ENCODE peak calls at places on chromosomes 6 and 20, in four cellular contexts. H is H9, E is mesendoderm, P is H1. W is an unnamed sample.

GRCh38 chr6:111445786-111446395 is 37.1 kb downstream of the REV3L start:
- DNase-seq in H (no peak), E (no peak), P (no peak), W (no peak)

GRCh38 chr6:33199687-33200233 is 705 bp downstream of the RXRB start:
- DNase-seq in H (peak), E (peak), P (peak), W (peak)

GRCh38 chr6:116801971-116802370 is 26.9 kb downstream of the GPRC6A start:
- DNase-seq in H (no peak), E (no peak), P (no peak), W (no peak)

GRCh38 chr6:166296035-166296883 is 11.9 kb downstream of the PRR18 start:
- DNase-seq in H (no peak), E (no peak), P (no peak), W (no peak)

GRCh38 chr6:151664390-151664789 is 143.1 kb upstream of the ESR1 start:
- DNase-seq in H (no peak), E (no peak), P (no peak), W (no peak)

GRCh38 chr20:23225407-23226060 is 125.1 kb upstream of the NXT1 start:
- DNase-seq in H (no peak), E (peak), P (no peak), W (peak)

GRCh38 chr6:152587473-152587872 is 49.7 kb downstream of the SYNE1 start:
- DNase-seq in H (no peak), E (no peak), P (no peak), W (no peak)

GRCh38 chr20:18057106-18057993 is at the start of gene OVOL2:
- DNase-seq in H (peak), E (peak), P (no peak), W (no peak)

GRCh38 chr20:52448513-52448912 is 256.9 kb upstream of the ZFP64 start:
- DNase-seq in H (no peak), E (no peak), P (no peak), W (no peak)

GRCh38 chr6:13427838-13428527 is 59.4 kb downstream of the GFOD1 start:
- DNase-seq in H (peak), E (peak), P (no peak), W (no peak)

GRCh38 chr6:158605266-158605878 is 39.2 kb downstream of the DYNLT1 start:
- DNase-seq in H (peak), E (peak), P (peak), W (peak)

GRCh38 chr20:16781496-16781895 is 33.3 kb downstream of the OTOR start:
- DNase-seq in H (no peak), E (no peak), P (no peak), W (no peak)
- H4K5ac ChIP-seq in H (no peak), E (no peak), P (no peak), W (no peak)

DNA sequence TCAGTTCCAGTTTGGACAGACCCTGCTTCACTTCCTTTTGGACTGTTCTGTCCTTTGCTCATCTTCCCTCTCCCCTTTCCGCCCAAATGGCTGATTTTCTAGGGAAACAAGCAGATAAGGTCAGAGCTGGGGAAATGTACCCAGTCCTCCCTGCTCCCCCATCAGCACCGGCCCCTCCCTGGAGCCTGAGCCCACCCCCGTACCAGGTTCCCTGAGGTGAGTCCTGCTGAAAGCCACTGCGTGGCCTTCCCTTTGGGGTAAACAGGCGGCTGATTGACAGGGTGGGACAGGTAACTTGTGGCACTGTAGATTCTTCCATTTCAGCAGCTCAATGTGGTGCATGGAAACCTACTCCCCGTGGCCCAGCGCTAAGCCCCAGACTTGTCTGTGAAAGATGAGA is 70.5 kb downstream of the NPEPL1 start:
- DNase-seq in H (no peak), E (no peak), P (no peak), W (no peak)
- H4K5ac ChIP-seq in H (no peak), E (no peak), P (no peak), W (no peak)

GRCh38 chr6:106360410-106360988 is at the start of gene CRYBG1:
- DNase-seq in H (peak), E (peak), P (peak), W (no peak)
- H4K5ac ChIP-seq in H (no peak), E (no peak), P (no peak), W (no peak)

GRCh38 chr6:118856301-118856700 is 37.7 kb upstream of the ASF1A start:
- DNase-seq in H (no peak), E (peak), P (no peak), W (no peak)

GRCh38 chr6:118862443-118862842 is 31.5 kb upstream of the ASF1A start:
- DNase-seq in H (no peak), E (no peak), P (no peak), W (no peak)

GRCh38 chr6:118859517-118860064 is 34.4 kb upstream of the ASF1A start:
- DNase-seq in H (no peak), E (peak), P (no peak), W (no peak)

GRCh38 chr6:118860880-118861279 is 33.1 kb upstream of the ASF1A start:
- DNase-seq in H (peak), E (peak), P (no peak), W (no peak)

DNA sequence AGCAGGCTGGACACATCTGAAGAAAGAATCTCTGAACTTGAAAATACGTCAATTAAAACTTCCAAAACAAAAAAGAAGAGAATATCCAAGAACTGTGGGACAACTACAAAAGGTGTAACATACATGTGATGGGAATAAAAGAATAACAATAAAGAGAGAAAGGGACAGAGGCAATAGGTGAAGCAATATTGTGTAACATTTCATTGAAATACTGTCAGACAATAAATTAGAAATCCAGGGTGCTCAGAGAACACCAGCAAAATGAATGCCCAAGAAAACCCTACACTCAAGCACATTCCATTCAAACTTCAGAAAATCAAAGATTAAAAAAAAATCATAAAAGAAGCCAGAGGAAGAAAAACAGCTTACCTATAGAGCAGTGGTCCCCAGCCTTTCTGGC is 33.6 kb upstream of the ASF1A start:
- DNase-seq in H (no peak), E (no peak), P (no peak), W (no peak)
- H4K5ac ChIP-seq in H (no peak), E (no peak), P (no peak), W (no peak)

GRCh38 chr20:24896984-24897383 is 52.1 kb upstream of the CST7 start:
- DNase-seq in H (no peak), E (no peak), P (no peak), W (no peak)
- H4K5ac ChIP-seq in H (no peak), E (no peak), P (no peak), W (no peak)

GRCh38 chr6:147231589-147231988 is 27.4 kb downstream of the STXBP5 start:
- DNase-seq in H (no peak), E (no peak), P (no peak), W (no peak)

GRCh38 chr6:147238164-147238563 is 33.9 kb downstream of the STXBP5 start:
- DNase-seq in H (no peak), E (no peak), P (no peak), W (no peak)

GRCh38 chr6:147234685-147235084 is 30.5 kb downstream of the STXBP5 start:
- DNase-seq in H (no peak), E (no peak), P (no peak), W (no peak)
- H4K5ac ChIP-seq in H (no peak), E (no peak), P (no peak), W (no peak)